ENCODE peak calls at places on chromosomes 16 and 17, in four cellular contexts. One of them, this sample, is unnamed.

GRCh38 chr17:64073771-64074703 is 53.6 kb upstream of the ICAM2 start:
- DNase-seq in GM12878: peak; percentile 62
- DNase-seq in K562: no peak
- DNase-seq in HepG2: no peak
- DNase-seq in this sample: no peak

GRCh38 chr16:70685938-70686375 is at the start of gene MTSS2:
- DNase-seq in HepG2: peak; percentile 80
- DNase-seq in GM12878: no peak
- DNase-seq in K562: peak; percentile 91
- DNase-seq in this sample: peak; percentile 82

GRCh38 chr17:17303847-17304490 is 796 bp downstream of the NT5M start:
- DNase-seq in GM12878: no peak
- DNase-seq in HepG2: no peak
- DNase-seq in K562: no peak
- DNase-seq in this sample: no peak

GRCh38 chr17:69870751-69871199 is 204.2 kb upstream of the KCNJ16 start:
- DNase-seq in HepG2: no peak
- DNase-seq in K562: no peak
- DNase-seq in GM12878: no peak
- DNase-seq in this sample: no peak

GRCh38 chr17:44708401-44709263 is at the start of gene DBF4B:
- DNase-seq in HepG2: peak; percentile 81
- DNase-seq in K562: peak; percentile 95
- DNase-seq in GM12878: peak; percentile 78
- DNase-seq in this sample: peak; percentile 79

GRCh38 chr16:73154063-73154870 is 106.3 kb upstream of the ZFHX3 start:
- DNase-seq in K562: no peak
- DNase-seq in HepG2: no peak
- DNase-seq in GM12878: no peak
- DNase-seq in this sample: no peak

GRCh38 chr16:35391328-35391727 is 1931.9 kb downstream of the TP53TG3F start:
- DNase-seq in GM12878: no peak
- DNase-seq in HepG2: peak; percentile 43
- DNase-seq in K562: peak; percentile 64
- DNase-seq in this sample: peak; percentile 47

GRCh38 chr17:38454528-38454927 is 26.3 kb downstream of the ARHGAP23 start:
- DNase-seq in GM12878: no peak
- DNase-seq in HepG2: no peak
- DNase-seq in K562: no peak
- DNase-seq in this sample: no peak

GRCh38 chr16:71867934-71868333 is 16.0 kb downstream of the ZNF821 start:
- DNase-seq in K562: no peak
- DNase-seq in HepG2: peak; percentile 21
- DNase-seq in GM12878: no peak
- DNase-seq in this sample: no peak

GRCh38 chr17:44363613-44364159 is at the start of gene FAM171A2:
- DNase-seq in K562: peak; percentile 78
- DNase-seq in HepG2: no peak
- DNase-seq in GM12878: no peak
- DNase-seq in this sample: peak; percentile 79

GRCh38 chr16:17529982-17530760 is 59.4 kb upstream of the XYLT1 start:
- DNase-seq in GM12878: peak; percentile 51
- DNase-seq in K562: no peak
- DNase-seq in HepG2: no peak
- DNase-seq in this sample: no peak

GRCh38 chr17:80833952-80834895 is 157.4 kb upstream of the CHMP6 start:
- DNase-seq in K562: no peak
- DNase-seq in GM12878: no peak
- DNase-seq in HepG2: no peak
- DNase-seq in this sample: no peak

GRCh38 chr17:41434313-41434895 is 6.4 kb downstream of the KRT38 start:
- DNase-seq in K562: no peak
- DNase-seq in GM12878: no peak
- DNase-seq in HepG2: no peak
- DNase-seq in this sample: no peak

GRCh38 chr17:35768796-35769195 is 8.1 kb downstream of the C17orf50 start:
- DNase-seq in GM12878: no peak
- DNase-seq in K562: no peak
- DNase-seq in HepG2: no peak
- DNase-seq in this sample: no peak

GRCh38 chr17:61251939-61252865 is 147.4 kb upstream of the TBX2 start:
- DNase-seq in GM12878: no peak
- DNase-seq in K562: no peak
- DNase-seq in HepG2: no peak
- DNase-seq in this sample: no peak

GRCh38 chr16:48318630-48319029 is 66.6 kb downstream of the SIAH1 start:
- DNase-seq in HepG2: no peak
- DNase-seq in K562: no peak
- DNase-seq in GM12878: peak; percentile 23
- DNase-seq in this sample: peak; percentile 18

GRCh38 chr17:31415004-31415454 is 23.6 kb downstream of the RAB11FIP4 start:
- DNase-seq in K562: no peak
- DNase-seq in HepG2: peak; percentile 11
- DNase-seq in GM12878: no peak
- DNase-seq in this sample: no peak
- TF ChIP-seq CREM in K562: no peak
- TF ChIP-seq CREM in HepG2: no peak
- TF ChIP-seq CREM in GM12878: no peak
- TF ChIP-seq CREM in this sample: no peak

GRCh38 chr17:45895304-45895968 is 1.1 kb downstream of the MAPT start:
- DNase-seq in HepG2: no peak
- DNase-seq in GM12878: no peak
- DNase-seq in K562: no peak
- DNase-seq in this sample: peak; percentile 38
- TF ChIP-seq USF2 in HepG2: no peak
- TF ChIP-seq USF2 in GM12878: no peak
- TF ChIP-seq USF2 in K562: no peak
- TF ChIP-seq USF2 in this sample: no peak

GRCh38 chr16:30144017-30144416 is 21.0 kb upstream of the MAPK3 start:
- DNase-seq in GM12878: no peak
- DNase-seq in HepG2: no peak
- DNase-seq in K562: no peak
- DNase-seq in this sample: no peak

GRCh38 chr16:30148101-30148500 is 25.1 kb upstream of the MAPK3 start:
- DNase-seq in GM12878: no peak
- DNase-seq in K562: no peak
- DNase-seq in HepG2: no peak
- DNase-seq in this sample: no peak

GRCh38 chr16:30143347-30143702 is 20.3 kb upstream of the MAPK3 start:
- DNase-seq in GM12878: no peak
- DNase-seq in K562: no peak
- DNase-seq in HepG2: no peak
- DNase-seq in this sample: no peak

GRCh38 chr16:30144917-30145316 is 21.9 kb upstream of the MAPK3 start:
- DNase-seq in HepG2: no peak
- DNase-seq in GM12878: no peak
- DNase-seq in K562: no peak
- DNase-seq in this sample: no peak

DNA sequence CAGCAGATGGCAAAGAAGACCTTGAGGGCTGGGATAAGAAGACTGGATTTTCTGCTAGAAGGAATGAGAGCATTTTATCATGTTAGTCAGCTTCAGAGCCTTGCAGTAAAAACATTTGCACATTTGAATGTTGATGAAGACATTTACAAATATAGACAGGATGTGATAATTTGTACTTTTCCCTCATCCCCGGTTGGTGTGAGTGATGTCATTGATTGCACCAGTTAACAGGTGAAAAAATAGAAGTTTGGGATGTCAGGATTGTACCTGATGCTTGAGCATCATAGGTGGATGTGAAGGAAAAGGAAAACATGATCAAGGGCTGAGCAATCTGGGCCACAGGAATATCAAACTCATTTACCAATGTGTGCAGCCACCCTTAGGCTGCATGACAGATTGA is 22.7 kb upstream of the MAPK3 start:
- DNase-seq in K562: no peak
- DNase-seq in GM12878: no peak
- DNase-seq in HepG2: no peak
- DNase-seq in this sample: no peak
- TF ChIP-seq CREM in K562: no peak
- TF ChIP-seq CREM in GM12878: no peak
- TF ChIP-seq CREM in HepG2: no peak
- TF ChIP-seq CREM in this sample: no peak

DNA sequence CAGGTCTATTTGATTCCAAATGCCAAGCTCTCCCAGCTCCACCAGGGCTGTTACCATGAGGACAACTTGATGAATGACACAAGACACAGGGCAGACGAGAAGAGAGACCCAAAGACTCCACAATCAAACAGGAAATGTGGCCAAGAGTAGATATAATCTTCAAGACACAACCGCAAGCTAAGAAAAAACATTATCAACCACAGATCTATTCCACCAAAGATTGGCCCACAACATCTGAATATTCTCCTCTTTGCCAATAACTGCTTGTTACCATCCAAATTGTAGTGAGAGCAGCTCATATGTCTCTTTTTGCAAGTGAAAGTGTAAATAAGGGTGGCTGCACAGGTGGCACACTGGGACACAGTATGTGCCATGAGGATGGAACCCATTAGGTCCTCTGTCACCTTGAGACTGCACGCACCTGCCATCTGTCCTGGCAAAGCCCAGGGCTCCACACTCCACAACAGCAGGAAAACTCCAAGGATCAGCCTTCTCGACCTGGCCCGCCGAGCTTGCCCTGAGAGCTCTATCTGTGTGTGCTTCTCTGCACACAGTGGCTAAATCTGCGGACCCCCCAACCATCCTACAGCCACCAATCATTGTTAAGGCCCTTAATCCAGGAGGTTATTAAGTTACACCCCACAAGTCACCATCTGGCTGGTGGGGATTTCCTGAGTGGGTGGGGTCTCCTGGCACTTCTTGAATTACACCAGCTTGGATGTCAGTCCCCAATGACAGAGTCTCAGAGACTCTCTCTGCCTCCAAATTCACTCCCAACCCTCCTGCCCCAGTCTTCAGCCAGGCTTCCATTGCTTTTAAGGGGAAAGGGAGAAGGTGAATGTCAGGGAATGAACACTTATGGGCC is 50.5 kb downstream of the DYNLRB2 start:
- DNase-seq in K562: no peak
- DNase-seq in GM12878: no peak
- DNase-seq in HepG2: no peak
- DNase-seq in this sample: no peak
- TF ChIP-seq USF2 in K562: no peak
- TF ChIP-seq USF2 in GM12878: no peak
- TF ChIP-seq USF2 in HepG2: no peak
- TF ChIP-seq USF2 in this sample: no peak

DNA sequence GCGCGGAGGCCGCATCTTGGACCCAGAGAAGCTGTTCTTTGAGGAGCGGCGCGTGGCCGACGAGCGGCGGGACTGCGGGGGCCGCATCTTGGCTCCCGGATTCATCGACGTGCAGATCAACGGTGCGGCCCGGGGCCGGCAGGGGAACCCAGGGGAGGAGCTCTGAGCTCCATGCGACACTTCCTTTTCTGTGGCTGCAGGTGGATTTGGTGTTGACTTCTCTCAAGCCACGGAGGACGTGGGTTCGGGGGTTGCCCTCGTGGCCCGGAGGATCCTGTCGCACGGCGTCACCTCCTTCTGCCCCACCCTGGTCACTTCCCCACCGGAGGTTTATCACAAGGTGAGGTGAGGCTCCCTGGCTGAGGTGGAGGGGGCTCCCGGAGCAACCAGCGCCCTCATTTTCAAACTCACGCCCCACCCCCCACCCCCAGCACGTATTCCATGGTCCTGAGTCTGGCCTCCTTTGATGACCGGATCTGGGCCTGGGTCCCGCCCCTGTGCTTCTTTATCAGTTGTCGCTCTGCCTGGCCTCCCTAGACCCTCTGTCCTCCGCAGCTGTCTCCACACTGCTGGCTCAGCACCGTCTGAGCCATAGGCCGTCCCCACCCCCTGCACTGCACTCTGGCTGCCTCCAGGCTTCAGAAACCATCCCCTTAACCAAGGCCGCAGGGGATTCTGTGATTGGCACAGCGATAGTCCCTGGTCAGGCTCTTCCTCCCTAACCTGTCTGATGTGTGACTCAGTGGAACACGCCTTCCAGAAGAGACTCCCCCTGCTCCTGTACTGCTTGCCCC is 810 bp downstream of the AMDHD2 start:
- DNase-seq in K562: peak; percentile 80
- DNase-seq in HepG2: peak; percentile 70
- DNase-seq in GM12878: no peak
- DNase-seq in this sample: no peak
- TF ChIP-seq CREM in K562: peak; percentile 35
- TF ChIP-seq CREM in HepG2: no peak
- TF ChIP-seq CREM in GM12878: no peak
- TF ChIP-seq CREM in this sample: no peak

DNA sequence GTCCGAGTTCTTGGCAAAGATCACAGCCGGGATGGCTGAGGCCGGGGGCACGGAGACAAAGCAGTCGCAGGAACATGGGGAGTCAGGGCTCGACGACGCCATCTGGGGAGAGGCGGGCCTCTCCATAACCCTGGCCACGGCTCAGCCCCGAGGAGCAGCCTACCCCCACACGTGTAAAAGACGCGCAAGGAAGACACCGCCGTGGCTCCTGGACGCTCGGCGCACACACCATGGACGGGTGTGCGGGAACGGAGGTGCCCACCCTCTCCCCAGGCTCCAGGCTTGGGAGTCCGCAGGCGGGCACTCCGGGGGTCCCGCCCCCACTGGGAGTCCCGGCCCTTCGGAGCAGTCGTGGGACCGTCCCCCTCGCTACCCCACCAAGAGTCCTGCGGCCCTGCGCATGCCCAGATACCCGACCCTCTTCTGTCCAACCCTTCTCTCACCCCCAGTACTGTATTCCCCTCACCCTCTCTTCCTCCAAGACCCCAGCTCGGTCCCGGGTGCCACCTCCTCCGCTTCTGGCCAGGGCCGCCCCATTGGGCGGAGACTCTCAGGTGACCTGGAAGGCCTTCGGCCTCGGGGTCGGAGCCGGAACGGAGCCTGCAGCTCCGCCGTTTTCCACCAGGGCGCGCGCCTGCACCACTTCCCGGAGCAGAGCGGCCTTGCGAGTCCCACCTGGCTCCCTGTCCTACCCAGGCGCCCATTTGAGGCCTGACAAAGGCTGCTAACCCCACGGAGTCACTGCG is at the start of gene SCRN2:
- DNase-seq in HepG2: peak; percentile 87
- DNase-seq in GM12878: peak; percentile 60
- DNase-seq in K562: peak; percentile 95
- DNase-seq in this sample: peak; percentile 97
- TF ChIP-seq USF2 in HepG2: peak; percentile 55
- TF ChIP-seq USF2 in GM12878: no peak
- TF ChIP-seq USF2 in K562: peak; percentile 48
- TF ChIP-seq USF2 in this sample: peak; percentile 80

GRCh38 chr17:82273327-82274133 is at the start of gene CSNK1D:
- DNase-seq in K562: peak; percentile 92
- DNase-seq in GM12878: peak; percentile 33
- DNase-seq in HepG2: peak; percentile 85
- DNase-seq in this sample: peak; percentile 93
- TF ChIP-seq CREM in K562: peak; percentile 95
- TF ChIP-seq CREM in GM12878: peak; percentile 93
- TF ChIP-seq CREM in HepG2: peak; percentile 79
- TF ChIP-seq CREM in this sample: peak; percentile 93